ENCODE peak calls at places on chromosome 6, in four cellular contexts. T is body of pancreas, U is neural progenitor cell, F is stomach. K is an unnamed sample.

GRCh38 chr6:100134297-100134696 is 140.3 kb upstream of the MCHR2 start:
- DNase-seq in F (no peak), T (no peak), U (no peak), K (no peak)

GRCh38 chr6:75600694-75601265 is 900 bp upstream of the SENP6 start:
- DNase-seq in F (no peak), T (no peak), U (no peak), K (no peak)

GRCh38 chr6:1625926-1626413 is 16.3 kb downstream of the FOXC1 start:
- DNase-seq in T (no peak), F (no peak), U (no peak), K (no peak)

GRCh38 chr6:43853066-43853650 is 83.1 kb downstream of the VEGFA start:
- DNase-seq in T (no peak), U (no peak), F (no peak), K (no peak)

GRCh38 chr6:157339432-157339831 is 16.1 kb upstream of the TMEM242 start:
- DNase-seq in F (no peak), U (no peak), T (no peak), K (no peak)

GRCh38 chr6:75012018-75012417 is 193.8 kb downstream of the COL12A1 start:
- DNase-seq in U (no peak), F (no peak), T (no peak), K (no peak)

GRCh38 chr6:131949615-131949908 is 1.6 kb downstream of the CCN2 start:
- DNase-seq in U (no peak), T (no peak), F (no peak), K (no peak)

GRCh38 chr6:167776906-167777645 is 49.6 kb upstream of the AFDN start:
- DNase-seq in F (no peak), T (no peak), U (no peak), K (no peak)

GRCh38 chr6:1175877-1176276 is 136.0 kb upstream of the FOXQ1 start:
- DNase-seq in U (no peak), F (no peak), T (no peak), K (no peak)

GRCh38 chr6:62371840-62372239 is 85.8 kb upstream of the KHDRBS2 start:
- DNase-seq in U (no peak), F (no peak), T (no peak), K (no peak)

GRCh38 chr6:135166515-135166914 is 14.6 kb upstream of the MYB start:
- DNase-seq in T (no peak), U (no peak), F (no peak), K (no peak)

GRCh38 chr6:45626087-45626891 is 248.6 kb upstream of the SUPT3H start:
- DNase-seq in U (peak), T (no peak), F (no peak), K (no peak)

GRCh38 chr6:75611702-75612375 is 10.2 kb downstream of the SENP6 start:
- DNase-seq in F (no peak), U (no peak), T (no peak), K (no peak)

GRCh38 chr6:96626749-96627353 is 63.9 kb downstream of the FHL5 start:
- DNase-seq in T (no peak), U (peak), F (no peak), K (no peak)

GRCh38 chr6:111250743-111251406 is 163.6 kb downstream of the SLC16A10 start:
- DNase-seq in U (no peak), T (no peak), F (no peak), K (no peak)

GRCh38 chr6:135060076-135060475 is 5.5 kb upstream of the HBS1L start:
- DNase-seq in T (no peak), F (no peak), U (no peak), K (no peak)

GRCh38 chr6:116111552-116112528 is 11.2 kb downstream of the NT5DC1 start:
- DNase-seq in T (peak), F (peak), U (peak), K (no peak)

GRCh38 chr6:143955971-143956370 is 52.1 kb downstream of the PLAGL1 start:
- DNase-seq in F (no peak), U (no peak), T (no peak), K (no peak)

GRCh38 chr6:45148711-45149341 is 179.3 kb upstream of the RUNX2 start:
- DNase-seq in T (no peak), U (no peak), F (no peak), K (no peak)

DNA sequence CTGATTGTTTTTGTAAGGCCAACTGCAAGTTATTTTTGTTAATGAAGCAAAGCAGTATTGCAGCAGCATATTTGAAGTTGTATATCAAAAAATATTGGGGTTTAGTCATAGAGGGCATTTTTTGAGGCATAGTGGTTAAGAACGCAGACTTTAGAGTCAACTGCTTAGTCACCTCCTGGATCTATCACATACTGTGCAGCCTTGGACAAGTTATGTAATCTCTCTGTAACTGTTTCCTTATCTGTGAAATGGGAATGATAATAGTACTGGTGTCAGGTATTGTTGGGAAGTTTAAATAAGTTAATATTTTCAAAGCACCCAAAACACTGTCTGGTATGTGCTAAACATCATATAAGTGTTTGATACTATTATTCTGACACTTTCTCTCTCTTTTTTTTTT is 27.2 kb upstream of the EFHC1 start:
- DNase-seq in F (no peak), U (no peak), T (no peak), K (no peak)
- H3K27ac ChIP-seq in F (no peak), U (no peak), T (no peak), K (no peak)

GRCh38 chr6:19024737-19025136 is 637.6 kb downstream of the RNF144B start:
- DNase-seq in U (peak), F (no peak), T (peak), K (no peak)
- TF ChIP-seq CTCF in U (peak), F (peak), T (no peak), K (no peak)

DNA sequence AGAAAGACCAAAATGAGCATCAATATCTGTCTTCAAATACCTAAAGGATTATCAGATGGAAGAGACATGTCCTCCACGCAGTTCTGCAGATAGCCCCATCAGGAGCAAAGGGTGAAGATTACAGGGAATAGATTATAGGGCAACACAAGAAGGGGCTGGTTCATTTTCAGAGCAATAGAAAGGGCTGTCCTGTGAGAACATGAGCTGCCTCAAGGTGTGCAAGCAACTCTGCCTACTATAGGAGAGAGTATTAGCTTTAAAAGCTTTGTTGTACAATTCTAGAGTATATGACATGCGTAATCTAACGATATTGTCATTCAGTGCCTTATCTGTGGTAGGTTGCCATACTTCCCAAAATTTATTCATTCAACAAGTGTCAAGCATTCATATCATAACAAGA is 112.7 kb downstream of the NRSN1 start:
- DNase-seq in F (no peak), T (no peak), U (no peak), K (no peak)
- H3K27ac ChIP-seq in F (no peak), T (no peak), U (no peak), K (no peak)

GRCh38 chr6:155319902-155320301 is 5.6 kb upstream of the TFB1M start:
- DNase-seq in T (no peak), U (no peak), F (no peak), K (no peak)

GRCh38 chr6:155314773-155315515 is 660 bp upstream of the TFB1M start:
- DNase-seq in F (peak), U (no peak), T (peak), K (peak)

GRCh38 chr6:155315516-155315871 is 1.2 kb upstream of the TFB1M start:
- DNase-seq in F (no peak), U (no peak), T (no peak), K (no peak)

GRCh38 chr6:155316419-155316818 is 2.1 kb upstream of the TFB1M start:
- DNase-seq in F (no peak), T (no peak), U (no peak), K (no peak)

GRCh38 chr6:155317186-155317585 is 2.9 kb upstream of the TFB1M start:
- DNase-seq in U (no peak), T (no peak), F (no peak), K (no peak)
- TF ChIP-seq CTCF in U (peak), T (no peak), F (no peak), K (peak)

GRCh38 chr6:12113190-12113578 is 101.1 kb downstream of the HIVEP1 start:
- DNase-seq in U (no peak), T (no peak), F (no peak), K (no peak)
- H3K27ac ChIP-seq in U (no peak), T (no peak), F (no peak), K (no peak)

GRCh38 chr6:25670793-25671513 is 18.9 kb downstream of the SCGN start:
- DNase-seq in T (no peak), U (no peak), F (no peak), K (no peak)
- TF ChIP-seq CTCF in T (no peak), U (no peak), F (no peak), K (no peak)

GRCh38 chr6:15408008-15408407 is 162.1 kb downstream of the JARID2 start:
- DNase-seq in U (no peak), F (no peak), T (no peak), K (no peak)

GRCh38 chr6:15410752-15411151 is 164.9 kb downstream of the JARID2 start:
- DNase-seq in U (no peak), T (no peak), F (no peak), K (no peak)

GRCh38 chr6:15408758-15409157 is 162.9 kb downstream of the JARID2 start:
- DNase-seq in U (no peak), F (no peak), T (no peak), K (no peak)

GRCh38 chr6:15410126-15410391 is 164.2 kb downstream of the JARID2 start:
- DNase-seq in F (no peak), T (no peak), U (no peak), K (no peak)

GRCh38 chr6:15409301-15410125 is 163.6 kb downstream of the JARID2 start:
- DNase-seq in T (no peak), U (no peak), F (no peak), K (no peak)
- H3K27ac ChIP-seq in T (no peak), U (no peak), F (no peak), K (no peak)

GRCh38 chr6:169923468-169924464 is 172.3 kb downstream of the ERMARD start:
- DNase-seq in U (no peak), T (no peak), F (no peak), K (no peak)
- TF ChIP-seq CTCF in U (no peak), T (no peak), F (no peak), K (no peak)

DNA sequence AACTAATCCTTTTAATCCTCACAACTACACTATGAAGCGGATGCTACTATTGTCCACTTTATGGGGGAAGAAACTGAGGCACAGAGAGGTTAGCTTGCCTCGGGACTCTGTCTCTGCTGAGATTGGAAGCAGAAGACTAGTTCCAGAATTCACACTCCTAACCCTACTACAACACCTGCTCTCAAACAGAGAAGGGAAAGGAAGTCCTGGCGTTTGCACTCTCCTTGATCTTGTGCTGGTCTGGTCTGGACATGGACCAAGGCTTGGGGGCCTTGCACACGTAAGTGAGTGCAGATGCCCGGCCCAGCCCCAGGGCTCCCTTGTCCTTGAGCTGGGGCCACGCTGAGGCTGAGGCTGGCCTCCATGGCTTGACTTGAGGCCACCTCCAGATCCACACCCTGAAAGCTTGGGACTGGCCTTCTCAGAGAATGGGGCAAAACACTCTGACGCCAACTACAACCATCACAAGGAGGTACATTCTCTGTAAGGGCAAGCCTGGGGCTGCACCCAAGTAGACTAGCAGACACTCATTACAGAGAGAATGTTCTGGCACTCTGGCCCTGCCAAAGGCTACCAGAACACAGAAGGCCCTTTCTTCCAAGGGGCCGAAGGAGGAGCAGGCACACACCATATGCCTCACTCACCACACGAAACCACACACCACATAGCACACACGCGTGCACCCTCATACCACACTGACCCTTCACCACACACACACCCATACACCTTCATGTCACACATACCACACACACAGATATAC is 33.3 kb upstream of the EZR start:
- DNase-seq in T (no peak), U (no peak), F (no peak), K (no peak)
- H3K27ac ChIP-seq in T (peak), U (no peak), F (peak), K (no peak)

GRCh38 chr6:149566372-149567193 is at the start of gene GINM1:
- DNase-seq in F (peak), U (peak), T (peak), K (peak)
- TF ChIP-seq CTCF in F (no peak), U (peak), T (no peak), K (no peak)

K was measured in adrenal gland.